ENCODE peak calls at places on chromosomes 16 and 17, in nine cellular contexts. X is AG10803, Q is progenitor cell of endocrine pancreas, Z is mesothelial cell of epicardium, I is AG04449, D is A549, J is heart left ventricle, M is PC-3, V is adrenal gland. H is an unnamed sample.

GRCh38 chr17:48614904-48615211 is 234 bp downstream of the HOXB8 start:
- DNase-seq in M (no peak), X (peak), V (no peak), D (no peak), Q (no peak), Z (no peak), I (no peak), J (no peak), H (no peak)

GRCh38 chr16:680967-681745 is 946 bp downstream of the STUB1 start:
- DNase-seq in Q (no peak), V (peak), X (peak), M (peak), Z (no peak), J (peak), D (no peak), I (no peak), H (peak)

GRCh38 chr17:47995241-47995935 is 24.5 kb downstream of the CDK5RAP3 start:
- DNase-seq in X (no peak), I (no peak), D (no peak), Z (no peak), Q (no peak), V (no peak), M (no peak), J (no peak), H (no peak)

GRCh38 chr16:14309001-14309886 is 238.1 kb downstream of the MRTFB start:
- DNase-seq in M (peak), X (peak), J (no peak), Z (no peak), Q (peak), V (no peak), D (no peak), I (no peak), H (peak)

GRCh38 chr17:4584125-4584834 is at the start of gene SMTNL2:
- DNase-seq in Q (peak), Z (peak), X (no peak), M (no peak), V (no peak), I (no peak), J (peak), D (peak), H (no peak)

GRCh38 chr17:45790296-45790922 is 6.3 kb downstream of the CRHR1 start:
- DNase-seq in J (no peak), Q (no peak), Z (no peak), I (no peak), V (no peak), D (no peak), X (peak), M (peak), H (no peak)

GRCh38 chr16:10895053-10895946 is 18.3 kb downstream of the CIITA start:
- DNase-seq in V (peak), I (no peak), Q (peak), M (peak), X (peak), D (peak), J (peak), Z (peak), H (peak)

GRCh38 chr17:59754547-59754946 is 47.1 kb downstream of the VMP1 start:
- DNase-seq in V (no peak), X (peak), J (no peak), Q (no peak), Z (no peak), D (peak), M (peak), I (peak), H (peak)

GRCh38 chr17:43669971-43670644 is 8.4 kb upstream of the MEOX1 start:
- DNase-seq in X (no peak), J (no peak), Z (no peak), D (no peak), I (no peak), M (peak), V (no peak), Q (no peak), H (no peak)

GRCh38 chr16:72247821-72248253 is 75.9 kb upstream of the PMFBP1 start:
- DNase-seq in Z (no peak), D (no peak), Q (no peak), J (no peak), V (no peak), I (no peak), X (peak), M (peak), H (no peak)

GRCh38 chr16:89693931-89694783 is 7.3 kb downstream of the SPATA2L start:
- DNase-seq in X (no peak), M (no peak), Q (no peak), Z (no peak), I (no peak), V (no peak), D (no peak), J (no peak), H (no peak)

GRCh38 chr16:4306439-4307214 is 9.2 kb upstream of the GLIS2 start:
- DNase-seq in I (no peak), J (no peak), Q (no peak), X (no peak), M (no peak), D (no peak), V (no peak), Z (no peak), H (peak)

GRCh38 chr16:89805136-89805905 is 11.1 kb downstream of the FANCA start:
- DNase-seq in D (no peak), J (peak), M (no peak), I (no peak), Q (no peak), V (no peak), Z (no peak), X (peak), H (no peak)

GRCh38 chr16:26111900-26112299 is 420.1 kb downstream of the HS3ST4 start:
- DNase-seq in D (no peak), M (no peak), V (no peak), J (no peak), Q (no peak), X (no peak), I (no peak), Z (no peak), H (no peak)
- TF ChIP-seq CTCF in D (no peak), M (no peak), V (no peak), J (no peak), Q (peak), X (no peak), I (no peak), Z (no peak), H (no peak)

GRCh38 chr17:38509008-38509771 is 80.9 kb downstream of the ARHGAP23 start:
- DNase-seq in I (peak), D (peak), X (peak), Z (peak), V (peak), M (peak), J (peak), Q (peak), H (peak)
- TF ChIP-seq CTCF in I (peak), D (peak), X (peak), Z (peak), V (peak), M (peak), J (peak), Q (peak), H (peak)

GRCh38 chr16:50047864-50048263 is 17.9 kb upstream of the HEATR3 start:
- DNase-seq in Q (no peak), M (no peak), I (no peak), V (no peak), X (no peak), Z (no peak), D (no peak), J (no peak), H (no peak)

GRCh38 chr16:50043358-50043757 is 18.3 kb downstream of the CNEP1R1 start:
- DNase-seq in Q (no peak), Z (no peak), V (no peak), M (no peak), J (no peak), D (no peak), I (no peak), X (no peak), H (no peak)

GRCh38 chr16:50040710-50041109 is 15.7 kb downstream of the CNEP1R1 start:
- DNase-seq in Q (no peak), M (no peak), X (no peak), J (no peak), D (no peak), V (no peak), Z (no peak), I (no peak), H (no peak)

GRCh38 chr16:50046853-50047252 is 18.9 kb upstream of the HEATR3 start:
- DNase-seq in Q (no peak), D (no peak), M (no peak), Z (no peak), J (no peak), X (no peak), I (no peak), V (no peak), H (no peak)

GRCh38 chr16:50045412-50045811 is 20.4 kb upstream of the HEATR3 start:
- DNase-seq in X (no peak), Z (no peak), V (no peak), Q (no peak), M (no peak), D (no peak), I (no peak), J (no peak), H (no peak)
- TF ChIP-seq CTCF in X (no peak), Z (no peak), V (no peak), Q (no peak), M (no peak), D (no peak), I (no peak), J (no peak), H (no peak)

GRCh38 chr17:76689859-76690258 is 20.9 kb downstream of the MXRA7 start:
- DNase-seq in Q (no peak), D (no peak), Z (no peak), I (no peak), V (no peak), J (peak), X (no peak), M (no peak), H (no peak)

GRCh38 chr17:76687278-76688164 is 23.2 kb downstream of the MXRA7 start:
- DNase-seq in X (peak), D (no peak), I (no peak), M (no peak), Z (no peak), Q (no peak), J (peak), V (peak), H (no peak)

GRCh38 chr17:76685846-76686245 is 24.9 kb downstream of the MXRA7 start:
- DNase-seq in M (no peak), J (no peak), D (no peak), V (peak), Z (no peak), X (no peak), Q (no peak), I (no peak), H (no peak)

GRCh38 chr17:76686538-76687277 is 24.1 kb downstream of the MXRA7 start:
- DNase-seq in Z (no peak), Q (no peak), M (no peak), D (no peak), V (peak), I (no peak), X (no peak), J (no peak), H (no peak)

DNA sequence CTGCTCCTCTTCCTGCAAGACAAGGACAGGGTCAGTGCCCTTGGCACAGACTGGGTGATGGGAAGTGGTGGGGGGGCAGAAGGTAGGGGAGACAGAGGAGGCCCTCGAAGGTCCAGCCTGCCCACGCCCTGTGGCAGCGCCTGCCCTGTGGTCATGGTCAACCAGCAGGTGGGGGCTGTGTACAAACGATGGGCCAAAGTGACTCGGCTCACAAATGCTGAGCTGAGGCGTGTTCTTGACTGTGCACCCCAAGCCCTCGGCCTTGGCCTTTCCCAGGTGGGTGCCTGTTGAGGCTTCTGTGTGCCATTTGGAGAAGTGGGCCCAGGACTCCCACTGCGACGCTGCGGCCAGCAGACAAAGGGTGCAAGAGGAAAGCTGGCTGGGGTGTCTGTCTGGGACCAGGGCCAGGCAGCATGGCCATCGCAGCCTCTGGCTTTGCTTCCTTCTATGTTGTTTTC is 22.6 kb downstream of the MXRA7 start:
- DNase-seq in X (no peak), D (no peak), V (peak), M (peak), J (no peak), Q (no peak), Z (no peak), I (no peak), H (no peak)
- TF ChIP-seq CTCF in X (no peak), D (peak), V (no peak), M (peak), J (no peak), Q (no peak), Z (no peak), I (no peak), H (no peak)

DNA sequence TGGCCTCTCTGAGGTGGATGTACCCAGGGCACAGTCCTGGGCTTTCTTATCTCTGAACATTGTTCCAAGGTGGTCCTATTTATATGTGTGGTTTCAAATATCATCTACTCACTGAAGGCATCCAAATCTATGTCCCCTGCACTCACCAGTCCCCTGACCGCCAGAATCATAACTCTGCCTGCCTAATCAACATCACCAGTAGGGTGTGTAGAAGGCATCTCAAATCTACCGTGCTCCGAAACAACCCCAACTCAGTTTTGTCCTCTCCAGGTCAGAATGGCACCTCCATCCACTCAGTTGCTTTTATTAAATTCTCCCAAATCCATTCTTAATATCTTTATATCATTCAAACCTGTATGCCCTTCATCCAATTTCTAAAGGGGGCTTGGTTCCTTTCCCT is 536.3 kb downstream of the GRIN2A start:
- DNase-seq in J (no peak), D (no peak), V (no peak), Q (no peak), M (no peak), I (no peak), Z (no peak), X (no peak), H (no peak)
- TF ChIP-seq CTCF in J (no peak), D (no peak), V (no peak), Q (no peak), M (no peak), I (no peak), Z (no peak), X (no peak), H (no peak)

DNA sequence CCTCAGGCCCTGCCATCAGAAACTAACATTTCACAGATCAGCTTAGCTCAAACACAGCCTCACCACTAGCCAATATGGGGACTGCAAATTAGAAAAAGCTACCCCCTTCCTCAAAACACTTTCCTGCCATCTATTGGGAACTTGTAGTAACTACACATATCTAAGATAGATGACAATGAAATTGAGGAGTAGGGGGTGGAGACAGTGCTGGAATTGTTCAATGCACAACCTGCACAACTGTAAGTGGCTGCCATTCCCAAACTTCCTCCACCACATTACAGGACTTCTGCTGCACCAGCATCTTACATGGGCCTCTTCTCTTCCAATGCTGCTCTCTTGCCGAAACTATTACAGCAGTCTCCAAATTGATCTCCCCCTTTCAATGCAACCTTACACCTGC is 21.8 kb downstream of the AIPL1 start:
- DNase-seq in V (no peak), Q (no peak), M (peak), X (peak), D (peak), J (no peak), I (no peak), Z (no peak), H (peak)
- TF ChIP-seq CTCF in V (no peak), Q (peak), M (peak), X (peak), D (peak), J (peak), I (peak), Z (no peak), H (peak)

GRCh38 chr17:66255112-66255511 is 25.9 kb upstream of the APOH start:
- DNase-seq in M (peak), J (no peak), I (no peak), Z (no peak), V (peak), Q (no peak), X (peak), D (no peak), H (peak)
- TF ChIP-seq CTCF in M (peak), J (peak), I (peak), Z (peak), V (peak), Q (peak), X (peak), D (peak), H (peak)

GRCh38 chr16:30421010-30421409 is 8.8 kb downstream of the DCTPP1 start:
- DNase-seq in D (no peak), J (no peak), M (no peak), Q (no peak), V (no peak), X (no peak), Z (no peak), I (no peak), H (no peak)

GRCh38 chr16:30416624-30417298 is 9.4 kb downstream of the ZNF771 start:
- DNase-seq in J (no peak), M (no peak), Q (no peak), D (no peak), Z (no peak), I (no peak), V (no peak), X (no peak), H (no peak)

GRCh38 chr16:30418350-30419181 is 11.2 kb downstream of the ZNF771 start:
- DNase-seq in Z (no peak), I (no peak), M (peak), X (no peak), J (no peak), D (no peak), Q (no peak), V (no peak), H (no peak)

GRCh38 chr16:30416047-30416603 is 8.7 kb downstream of the ZNF771 start:
- DNase-seq in V (no peak), D (no peak), Z (no peak), Q (no peak), J (no peak), M (no peak), I (no peak), X (no peak), H (no peak)

GRCh38 chr16:30417447-30418349 is 10.3 kb downstream of the ZNF771 start:
- DNase-seq in Q (peak), Z (peak), V (peak), J (peak), D (peak), X (peak), I (peak), M (peak), H (peak)
- TF ChIP-seq CTCF in Q (peak), Z (no peak), V (no peak), J (no peak), D (peak), X (no peak), I (peak), M (peak), H (no peak)

DNA sequence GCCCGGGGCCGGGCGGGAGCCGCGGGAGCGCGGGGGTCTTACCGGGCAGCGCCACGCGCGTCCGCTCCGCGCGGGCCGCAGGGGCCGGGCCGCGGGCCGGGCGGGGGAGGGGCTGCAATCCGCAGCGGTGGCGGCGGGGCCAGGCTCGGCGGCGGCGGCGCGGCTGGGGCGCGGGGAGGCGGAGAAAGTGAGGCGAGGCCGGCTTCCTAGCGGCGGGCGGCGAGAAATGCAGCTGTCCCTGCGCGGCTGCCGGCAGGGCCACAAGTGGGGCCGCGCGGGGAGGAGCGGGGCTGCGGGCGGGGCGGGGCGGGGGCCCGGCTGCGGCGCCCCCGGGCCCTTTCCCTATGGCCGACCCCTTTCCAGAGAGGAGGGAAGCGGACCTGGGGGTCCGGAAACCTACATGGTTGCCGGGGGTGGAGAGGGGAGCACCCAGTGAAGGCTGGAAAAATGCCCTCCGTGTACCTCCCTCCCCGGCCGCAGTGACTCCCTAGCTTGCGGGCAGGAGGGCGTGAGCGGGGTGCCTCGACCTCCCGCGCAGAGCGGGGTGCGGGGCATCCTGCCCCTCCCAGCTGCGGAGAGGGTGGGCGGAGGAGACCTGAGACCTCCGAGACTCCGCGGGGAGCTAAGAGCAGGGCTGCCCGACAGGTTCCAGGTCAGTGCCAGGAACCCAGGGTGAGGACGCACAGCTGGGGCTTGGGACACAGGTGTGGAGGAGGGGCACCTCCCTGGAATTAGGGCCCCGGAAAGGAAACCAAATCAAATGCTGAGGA is at the start of gene CUEDC1:
- DNase-seq in Z (peak), D (peak), M (peak), I (no peak), X (peak), Q (peak), V (peak), J (peak), H (peak)
- TF ChIP-seq CTCF in Z (no peak), D (peak), M (no peak), I (peak), X (peak), Q (peak), V (no peak), J (peak), H (peak)

GRCh38 chr17:11996722-11997146 is 541 bp downstream of the ZNF18 start:
- DNase-seq in J (no peak), X (peak), I (no peak), V (peak), D (peak), Q (no peak), M (peak), Z (no peak), H (peak)
- TF ChIP-seq CTCF in J (no peak), X (peak), I (no peak), V (no peak), D (no peak), Q (no peak), M (no peak), Z (no peak), H (no peak)